ENCODE peak calls at places on chromosomes 2 and 18, in seven cellular contexts. H, D, Q, K, A, I and V are unnamed samples.

GRCh38 chr2:117917223-117917917 is 96.5 kb downstream of the CCDC93 start:
- DNase-seq in H (peak), D (no peak), Q (no peak), K (no peak), A (peak), I (peak), V (peak)

GRCh38 chr2:170047331-170048065 is 130.4 kb upstream of the MYO3B start:
- DNase-seq in H (no peak), D (no peak), Q (no peak), K (no peak), A (no peak), I (no peak), V (no peak)

GRCh38 chr18:35582899-35583558 is 1.5 kb downstream of the GALNT1 start:
- DNase-seq in H (peak), D (peak), Q (no peak), K (peak), A (peak), I (no peak), V (peak)

GRCh38 chr2:200757414-200757813 is 54.3 kb upstream of the BZW1 start:
- DNase-seq in H (no peak), D (no peak), Q (no peak), K (no peak), A (no peak), I (no peak), V (no peak)

GRCh38 chr2:160463245-160463644 is 30.4 kb downstream of the RBMS1 start:
- DNase-seq in H (no peak), D (no peak), Q (no peak), K (no peak), A (no peak), I (no peak), V (no peak)

GRCh38 chr2:136156411-136156810 is 38.5 kb upstream of the CXCR4 start:
- DNase-seq in H (no peak), D (no peak), Q (no peak), K (no peak), A (no peak), I (no peak), V (no peak)

GRCh38 chr2:23636412-23636811 is 251.4 kb downstream of the KLHL29 start:
- DNase-seq in H (peak), D (no peak), Q (no peak), K (no peak), A (peak), I (peak), V (no peak)

GRCh38 chr2:159297042-159297707 is 10.7 kb upstream of the WDSUB1 start:
- DNase-seq in H (no peak), D (no peak), Q (no peak), K (no peak), A (no peak), I (no peak), V (no peak)

GRCh38 chr2:133906926-133907325 is 338.7 kb upstream of the NCKAP5 start:
- DNase-seq in H (no peak), D (no peak), Q (no peak), K (no peak), A (no peak), I (no peak), V (no peak)

GRCh38 chr2:183149489-183149888 is 25.2 kb downstream of the NUP35 start:
- DNase-seq in H (no peak), D (no peak), Q (no peak), K (no peak), A (peak), I (no peak), V (peak)

GRCh38 chr2:158457826-158458616 is 1.3 kb downstream of the PKP4 start:
- DNase-seq in H (peak), D (peak), Q (peak), K (peak), A (peak), I (peak), V (peak)

GRCh38 chr2:26720322-26721166 is 28.0 kb downstream of the KCNK3 start:
- DNase-seq in H (peak), D (peak), Q (no peak), K (peak), A (peak), I (peak), V (peak)

GRCh38 chr2:224570328-224570993 is 14.7 kb downstream of the CUL3 start:
- DNase-seq in H (peak), D (no peak), Q (no peak), K (peak), A (peak), I (no peak), V (no peak)

GRCh38 chr2:239164281-239164871 is 236.4 kb downstream of the HDAC4 start:
- DNase-seq in H (no peak), D (no peak), Q (peak), K (no peak), A (no peak), I (no peak), V (peak)

GRCh38 chr18:6781846-6782245 is 52.3 kb downstream of the ARHGAP28 start:
- DNase-seq in H (peak), D (no peak), Q (no peak), K (peak), A (peak), I (no peak), V (peak)

GRCh38 chr2:201551901-201552300 is 91.4 kb downstream of the TMEM237 start:
- DNase-seq in H (no peak), D (no peak), Q (no peak), K (no peak), A (no peak), I (no peak), V (no peak)

GRCh38 chr2:228094377-228094921 is 87.0 kb downstream of the SPHKAP start:
- DNase-seq in H (no peak), D (no peak), Q (no peak), K (no peak), A (no peak), I (no peak), V (no peak)

GRCh38 chr2:152222975-152223638 is 47.5 kb upstream of the STAM2 start:
- DNase-seq in H (peak), D (peak), Q (no peak), K (peak), A (peak), I (no peak), V (peak)

GRCh38 chr2:74530239-74531161 is 767 bp downstream of the HTRA2 start:
- DNase-seq in H (peak), D (no peak), Q (no peak), K (peak), A (peak), I (peak), V (peak)

GRCh38 chr2:177585234-177585863 is 192.8 kb downstream of the AGPS start:
- DNase-seq in H (no peak), D (no peak), Q (no peak), K (no peak), A (no peak), I (no peak), V (no peak)

GRCh38 chr2:145593991-145594702 is 1074.2 kb upstream of the ZEB2 start:
- DNase-seq in H (peak), D (no peak), Q (no peak), K (no peak), A (peak), I (peak), V (peak)

GRCh38 chr2:172427990-172428840 is 829 bp downstream of the ITGA6 start:
- DNase-seq in H (peak), D (peak), Q (peak), K (no peak), A (peak), I (peak), V (no peak)

GRCh38 chr2:8517850-8518480 is 163.9 kb upstream of the ID2 start:
- DNase-seq in H (no peak), D (no peak), Q (no peak), K (no peak), A (no peak), I (no peak), V (no peak)